ENCODE peak calls at places on chromosomes 11 and 22, in eight cellular contexts. One of them, this sample, is unnamed.

GRCh38 chr11:2991477-2992233 is 474 bp downstream of the NAP1L4 start:
- DNase-seq in AG09309: no peak
- DNase-seq in neural progenitor cell: no peak
- DNase-seq in psoas muscle: no peak
- DNase-seq in lower leg skin: no peak
- DNase-seq in aorta: no peak
- DNase-seq in gastrocnemius medialis: peak
- DNase-seq in heart right ventricle: peak
- DNase-seq in this sample: peak

GRCh38 chr11:126190792-126191191 is 20.7 kb downstream of the RPUSD4 start:
- DNase-seq in aorta: no peak
- DNase-seq in psoas muscle: no peak
- DNase-seq in lower leg skin: no peak
- DNase-seq in heart right ventricle: no peak
- DNase-seq in neural progenitor cell: no peak
- DNase-seq in gastrocnemius medialis: peak
- DNase-seq in AG09309: no peak
- DNase-seq in this sample: no peak

GRCh38 chr11:78542007-78542406 is 32.7 kb downstream of the NARS2 start:
- DNase-seq in neural progenitor cell: no peak
- DNase-seq in lower leg skin: no peak
- DNase-seq in psoas muscle: no peak
- DNase-seq in heart right ventricle: no peak
- DNase-seq in aorta: no peak
- DNase-seq in AG09309: no peak
- DNase-seq in gastrocnemius medialis: no peak
- DNase-seq in this sample: no peak

GRCh38 chr11:126214446-126215240 is 3.1 kb downstream of the FAM118B start:
- DNase-seq in lower leg skin: no peak
- DNase-seq in AG09309: no peak
- DNase-seq in gastrocnemius medialis: no peak
- DNase-seq in neural progenitor cell: no peak
- DNase-seq in aorta: no peak
- DNase-seq in psoas muscle: no peak
- DNase-seq in heart right ventricle: no peak
- DNase-seq in this sample: no peak

GRCh38 chr22:30183861-30184278 is 62.7 kb downstream of the LIF start:
- DNase-seq in aorta: no peak
- DNase-seq in gastrocnemius medialis: no peak
- DNase-seq in AG09309: no peak
- DNase-seq in psoas muscle: no peak
- DNase-seq in neural progenitor cell: no peak
- DNase-seq in heart right ventricle: no peak
- DNase-seq in lower leg skin: no peak
- DNase-seq in this sample: no peak

GRCh38 chr22:49514656-49515055 is 313.0 kb downstream of the BRD1 start:
- DNase-seq in aorta: no peak
- DNase-seq in AG09309: no peak
- DNase-seq in heart right ventricle: no peak
- DNase-seq in psoas muscle: no peak
- DNase-seq in lower leg skin: no peak
- DNase-seq in gastrocnemius medialis: no peak
- DNase-seq in neural progenitor cell: peak
- DNase-seq in this sample: no peak

GRCh38 chr11:2776351-2777061 is 76.7 kb upstream of the KCNQ1OT1 start:
- DNase-seq in AG09309: no peak
- DNase-seq in gastrocnemius medialis: no peak
- DNase-seq in psoas muscle: peak
- DNase-seq in aorta: peak
- DNase-seq in heart right ventricle: peak
- DNase-seq in neural progenitor cell: no peak
- DNase-seq in lower leg skin: peak
- DNase-seq in this sample: peak

GRCh38 chr11:44403176-44403575 is 93.2 kb upstream of the ALX4 start:
- DNase-seq in heart right ventricle: no peak
- DNase-seq in aorta: no peak
- DNase-seq in neural progenitor cell: no peak
- DNase-seq in psoas muscle: no peak
- DNase-seq in AG09309: no peak
- DNase-seq in lower leg skin: no peak
- DNase-seq in gastrocnemius medialis: no peak
- DNase-seq in this sample: no peak

GRCh38 chr11:134277176-134278001 is 1.2 kb downstream of the GLB1L3 start:
- DNase-seq in aorta: no peak
- DNase-seq in psoas muscle: no peak
- DNase-seq in gastrocnemius medialis: no peak
- DNase-seq in lower leg skin: peak
- DNase-seq in neural progenitor cell: peak
- DNase-seq in AG09309: no peak
- DNase-seq in heart right ventricle: no peak
- DNase-seq in this sample: no peak

GRCh38 chr11:67657300-67657699 is 6.8 kb upstream of the ACY3 start:
- DNase-seq in gastrocnemius medialis: no peak
- DNase-seq in psoas muscle: no peak
- DNase-seq in heart right ventricle: no peak
- DNase-seq in lower leg skin: no peak
- DNase-seq in neural progenitor cell: no peak
- DNase-seq in aorta: no peak
- DNase-seq in AG09309: no peak
- DNase-seq in this sample: no peak

GRCh38 chr22:44281706-44282637 is 30.8 kb downstream of the SHISAL1 start:
- DNase-seq in neural progenitor cell: no peak
- DNase-seq in psoas muscle: no peak
- DNase-seq in heart right ventricle: no peak
- DNase-seq in aorta: no peak
- DNase-seq in lower leg skin: no peak
- DNase-seq in AG09309: no peak
- DNase-seq in gastrocnemius medialis: no peak
- DNase-seq in this sample: no peak

GRCh38 chr11:17173332-17173731 is 34.5 kb downstream of the PIK3C2A start:
- DNase-seq in aorta: no peak
- DNase-seq in neural progenitor cell: no peak
- DNase-seq in psoas muscle: no peak
- DNase-seq in gastrocnemius medialis: no peak
- DNase-seq in lower leg skin: no peak
- DNase-seq in AG09309: no peak
- DNase-seq in heart right ventricle: no peak
- DNase-seq in this sample: no peak

GRCh38 chr11:35305670-35306382 is 113.5 kb downstream of the SLC1A2 start:
- DNase-seq in gastrocnemius medialis: no peak
- DNase-seq in lower leg skin: no peak
- DNase-seq in neural progenitor cell: peak
- DNase-seq in heart right ventricle: no peak
- DNase-seq in AG09309: no peak
- DNase-seq in psoas muscle: no peak
- DNase-seq in aorta: no peak
- DNase-seq in this sample: no peak

GRCh38 chr11:126059238-126059761 is 3.4 kb downstream of the CDON start:
- DNase-seq in aorta: no peak
- DNase-seq in lower leg skin: no peak
- DNase-seq in AG09309: no peak
- DNase-seq in neural progenitor cell: peak
- DNase-seq in psoas muscle: no peak
- DNase-seq in gastrocnemius medialis: no peak
- DNase-seq in heart right ventricle: no peak
- DNase-seq in this sample: no peak

GRCh38 chr11:61364012-61364396 is 1.8 kb downstream of the TMEM138 start:
- DNase-seq in AG09309: no peak
- DNase-seq in psoas muscle: no peak
- DNase-seq in aorta: no peak
- DNase-seq in neural progenitor cell: no peak
- DNase-seq in heart right ventricle: no peak
- DNase-seq in lower leg skin: no peak
- DNase-seq in gastrocnemius medialis: no peak
- DNase-seq in this sample: no peak

GRCh38 chr11:28713850-28714249 is 605.7 kb downstream of the METTL15 start:
- DNase-seq in lower leg skin: no peak
- DNase-seq in aorta: no peak
- DNase-seq in neural progenitor cell: no peak
- DNase-seq in heart right ventricle: no peak
- DNase-seq in AG09309: no peak
- DNase-seq in gastrocnemius medialis: no peak
- DNase-seq in psoas muscle: no peak
- DNase-seq in this sample: no peak

GRCh38 chr11:11860103-11860979 is 18.6 kb downstream of the USP47 start:
- DNase-seq in psoas muscle: no peak
- DNase-seq in AG09309: no peak
- DNase-seq in lower leg skin: no peak
- DNase-seq in neural progenitor cell: no peak
- DNase-seq in aorta: no peak
- DNase-seq in gastrocnemius medialis: no peak
- DNase-seq in heart right ventricle: no peak
- DNase-seq in this sample: no peak

GRCh38 chr11:112697371-112697770 is 263.8 kb upstream of the NCAM1 start:
- DNase-seq in heart right ventricle: no peak
- DNase-seq in AG09309: no peak
- DNase-seq in lower leg skin: no peak
- DNase-seq in psoas muscle: no peak
- DNase-seq in neural progenitor cell: peak
- DNase-seq in gastrocnemius medialis: no peak
- DNase-seq in aorta: no peak
- DNase-seq in this sample: no peak

GRCh38 chr11:100383357-100383865 is 303.7 kb upstream of the ARHGAP42 start:
- DNase-seq in psoas muscle: no peak
- DNase-seq in AG09309: no peak
- DNase-seq in lower leg skin: no peak
- DNase-seq in aorta: no peak
- DNase-seq in heart right ventricle: no peak
- DNase-seq in gastrocnemius medialis: no peak
- DNase-seq in neural progenitor cell: no peak
- DNase-seq in this sample: no peak

GRCh38 chr11:14444441-14445189 is 55.0 kb downstream of the COPB1 start:
- DNase-seq in aorta: no peak
- DNase-seq in neural progenitor cell: no peak
- DNase-seq in psoas muscle: no peak
- DNase-seq in heart right ventricle: no peak
- DNase-seq in AG09309: no peak
- DNase-seq in lower leg skin: no peak
- DNase-seq in gastrocnemius medialis: no peak
- DNase-seq in this sample: no peak

GRCh38 chr11:2257023-2257700 is 13.2 kb downstream of the ASCL2 start:
- DNase-seq in gastrocnemius medialis: no peak
- DNase-seq in aorta: peak
- DNase-seq in AG09309: no peak
- DNase-seq in psoas muscle: no peak
- DNase-seq in neural progenitor cell: no peak
- DNase-seq in lower leg skin: peak
- DNase-seq in heart right ventricle: no peak
- DNase-seq in this sample: no peak

DNA sequence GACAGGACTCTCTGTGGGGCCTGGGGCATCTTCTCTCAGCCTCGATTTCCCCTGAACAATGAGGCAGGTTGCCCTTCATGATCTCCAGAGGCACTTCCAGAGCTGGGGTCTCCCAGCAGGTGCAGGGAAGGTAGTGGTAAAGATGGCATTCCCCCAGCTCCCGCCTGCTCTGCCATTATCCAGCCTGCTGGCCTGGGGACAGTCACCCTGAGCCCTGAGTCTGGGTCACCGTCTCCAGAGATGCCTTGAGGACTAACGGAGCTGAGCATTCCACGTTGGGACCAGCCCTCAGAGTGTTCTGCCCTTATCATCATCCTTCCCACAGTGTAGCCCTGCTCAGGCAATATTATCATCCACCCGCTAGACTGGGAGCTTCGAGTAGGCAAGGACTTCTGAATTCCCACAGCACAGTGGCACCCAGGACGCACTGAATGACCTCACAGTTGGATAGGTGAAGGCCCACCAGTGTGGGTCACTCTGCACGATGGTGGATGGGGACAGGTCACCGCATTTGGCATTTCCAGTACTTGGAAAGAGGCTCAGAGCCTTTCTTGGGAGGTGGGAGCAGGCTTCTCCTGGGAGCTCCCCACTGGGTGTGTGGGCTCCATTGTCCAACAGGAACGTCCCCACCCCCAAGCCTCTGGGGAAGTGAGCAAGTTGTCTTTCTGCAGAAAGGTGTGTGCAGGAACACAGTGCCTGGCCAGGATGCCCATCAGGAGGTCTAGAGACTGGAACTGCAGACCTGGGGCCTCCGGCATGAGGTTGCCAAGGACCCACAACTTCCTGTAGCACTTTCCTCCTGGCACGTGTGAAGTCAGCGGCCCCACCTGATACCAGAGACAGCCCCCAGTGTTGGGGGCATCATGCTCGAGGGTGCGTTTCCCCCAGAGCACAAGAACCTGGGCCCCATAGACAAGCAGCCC is 51.4 kb upstream of the WNT7B start:
- DNase-seq in aorta: no peak
- DNase-seq in heart right ventricle: no peak
- DNase-seq in AG09309: no peak
- DNase-seq in lower leg skin: no peak
- DNase-seq in gastrocnemius medialis: peak
- DNase-seq in psoas muscle: no peak
- DNase-seq in neural progenitor cell: no peak
- DNase-seq in this sample: peak
- H3K4me3 ChIP-seq in aorta: no peak
- H3K4me3 ChIP-seq in heart right ventricle: peak
- H3K4me3 ChIP-seq in AG09309: no peak
- H3K4me3 ChIP-seq in lower leg skin: no peak
- H3K4me3 ChIP-seq in gastrocnemius medialis: no peak
- H3K4me3 ChIP-seq in psoas muscle: peak
- H3K4me3 ChIP-seq in neural progenitor cell: no peak
- H3K4me3 ChIP-seq in this sample: peak

GRCh38 chr11:15519124-15519791 is 404.5 kb downstream of the INSC start:
- DNase-seq in aorta: no peak
- DNase-seq in gastrocnemius medialis: no peak
- DNase-seq in neural progenitor cell: no peak
- DNase-seq in psoas muscle: no peak
- DNase-seq in AG09309: no peak
- DNase-seq in heart right ventricle: no peak
- DNase-seq in lower leg skin: no peak
- DNase-seq in this sample: no peak
- H3K4me3 ChIP-seq in aorta: no peak
- H3K4me3 ChIP-seq in gastrocnemius medialis: no peak
- H3K4me3 ChIP-seq in neural progenitor cell: no peak
- H3K4me3 ChIP-seq in psoas muscle: no peak
- H3K4me3 ChIP-seq in AG09309: no peak
- H3K4me3 ChIP-seq in heart right ventricle: no peak
- H3K4me3 ChIP-seq in lower leg skin: no peak
- H3K4me3 ChIP-seq in this sample: no peak

GRCh38 chr11:107017104-107017432 is 1.2 kb downstream of the GUCY1A2 start:
- DNase-seq in gastrocnemius medialis: no peak
- DNase-seq in lower leg skin: no peak
- DNase-seq in AG09309: no peak
- DNase-seq in heart right ventricle: peak
- DNase-seq in neural progenitor cell: no peak
- DNase-seq in aorta: no peak
- DNase-seq in psoas muscle: no peak
- DNase-seq in this sample: no peak
- H3K4me3 ChIP-seq in gastrocnemius medialis: peak
- H3K4me3 ChIP-seq in lower leg skin: peak
- H3K4me3 ChIP-seq in AG09309: peak
- H3K4me3 ChIP-seq in heart right ventricle: peak
- H3K4me3 ChIP-seq in neural progenitor cell: peak
- H3K4me3 ChIP-seq in aorta: no peak
- H3K4me3 ChIP-seq in psoas muscle: peak
- H3K4me3 ChIP-seq in this sample: peak

DNA sequence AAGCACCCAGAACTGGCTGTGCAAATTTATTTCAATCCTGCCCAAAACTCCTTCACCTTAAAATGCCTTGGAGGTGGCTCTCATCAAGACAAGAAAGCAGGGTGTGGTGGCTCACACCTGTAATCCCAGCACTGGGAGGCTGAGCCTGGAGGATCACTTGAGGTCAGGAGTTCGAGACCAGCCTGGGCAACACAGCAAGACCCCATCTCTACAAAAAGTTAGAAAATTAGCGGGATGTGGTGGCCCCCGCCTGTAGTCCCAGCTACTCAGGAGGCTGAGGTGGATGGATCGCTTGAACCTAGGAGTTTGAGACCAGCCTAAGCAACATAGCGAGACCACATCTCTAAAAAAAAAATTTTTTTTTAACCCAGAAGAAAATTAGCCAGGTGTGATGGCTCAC is 689 bp upstream of the RAB39A start:
- DNase-seq in AG09309: no peak
- DNase-seq in aorta: no peak
- DNase-seq in neural progenitor cell: no peak
- DNase-seq in heart right ventricle: no peak
- DNase-seq in lower leg skin: no peak
- DNase-seq in psoas muscle: no peak
- DNase-seq in gastrocnemius medialis: no peak
- DNase-seq in this sample: no peak
- H3K4me3 ChIP-seq in AG09309: no peak
- H3K4me3 ChIP-seq in aorta: no peak
- H3K4me3 ChIP-seq in neural progenitor cell: peak
- H3K4me3 ChIP-seq in heart right ventricle: peak
- H3K4me3 ChIP-seq in lower leg skin: no peak
- H3K4me3 ChIP-seq in psoas muscle: peak
- H3K4me3 ChIP-seq in gastrocnemius medialis: no peak
- H3K4me3 ChIP-seq in this sample: no peak